ENCODE peak calls at places on chromosomes 4 and X, in seven cellular contexts. B is mucosa of descending colon, A is OCI-LY7, W is BJ, Z is astrocyte of the spinal cord, E is psoas muscle, S is upper lobe of left lung. O is an unnamed sample.

GRCh38 chrX:110208092-110208491 is 109.8 kb downstream of the AMMECR1 start:
- DNase-seq in B (no peak), A (no peak), W (no peak), Z (no peak), E (no peak), S (no peak), O (no peak)

GRCh38 chr4:142354794-142355416 is 491.2 kb downstream of the INPP4B start:
- DNase-seq in B (no peak), A (no peak), W (no peak), Z (no peak), E (no peak), S (no peak), O (no peak)

GRCh38 chr4:25128671-25129070 is 31.6 kb downstream of the SEPSECS start:
- DNase-seq in B (no peak), A (no peak), W (no peak), Z (no peak), E (no peak), S (no peak), O (no peak)

GRCh38 chrX:97705936-97706335 is 822.2 kb downstream of the RPA4 start:
- DNase-seq in B (no peak), A (no peak), W (peak; percentile 28), Z (no peak), E (no peak), S (no peak), O (no peak)

GRCh38 chrX:81377329-81377728 is 175.4 kb downstream of the SH3BGRL start:
- DNase-seq in B (no peak), A (peak; percentile 23), W (no peak), Z (peak; percentile 31), E (no peak), S (no peak), O (peak; percentile 13)

GRCh38 chr4:7533267-7533666 is 98.5 kb upstream of the PSAPL1 start:
- DNase-seq in B (no peak), A (no peak), W (no peak), Z (no peak), E (no peak), S (no peak), O (no peak)

GRCh38 chrX:78366576-78366975 is 39.2 kb upstream of the CYSLTR1 start:
- DNase-seq in B (no peak), A (no peak), W (no peak), Z (no peak), E (no peak), S (no peak), O (no peak)

GRCh38 chr4:55035892-55036291 is 89.5 kb downstream of the KDR start:
- DNase-seq in B (no peak), A (no peak), W (no peak), Z (no peak), E (no peak), S (no peak), O (no peak)

GRCh38 chrX:134622056-134622812 is 36.0 kb downstream of the PLAC1 start:
- DNase-seq in B (no peak), A (no peak), W (no peak), Z (peak; percentile 89), E (no peak), S (no peak), O (peak; percentile 33)

GRCh38 chr4:78020677-78021076 is 36.4 kb upstream of the FRAS1 start:
- DNase-seq in B (no peak), A (no peak), W (no peak), Z (no peak), E (no peak), S (no peak), O (no peak)

GRCh38 chrX:35726176-35726575 is 72.0 kb upstream of the MAGEB16 start:
- DNase-seq in B (no peak), A (peak; percentile 10), W (no peak), Z (peak; percentile 13), E (no peak), S (no peak), O (no peak)

GRCh38 chr4:77002321-77002720 is 52.8 kb downstream of the SEPTIN11 start:
- DNase-seq in B (no peak), A (no peak), W (no peak), Z (peak; percentile 71), E (no peak), S (no peak), O (no peak)

GRCh38 chr4:159142254-159142653 is 39.4 kb downstream of the RAPGEF2 start:
- DNase-seq in B (no peak), A (no peak), W (no peak), Z (peak; percentile 33), E (no peak), S (no peak), O (no peak)

GRCh38 chr4:128228778-128229457 is 58.7 kb downstream of the PGRMC2 start:
- DNase-seq in B (no peak), A (no peak), W (no peak), Z (peak; percentile 59), E (no peak), S (no peak), O (no peak)

GRCh38 chrX:153968255-153968654 is 3.4 kb downstream of the HCFC1 start:
- DNase-seq in B (no peak), A (no peak), W (no peak), Z (no peak), E (peak; percentile 48), S (no peak), O (no peak)

GRCh38 chrX:153969125-153969903 is 2.3 kb downstream of the HCFC1 start:
- DNase-seq in B (no peak), A (peak; percentile 21), W (no peak), Z (no peak), E (no peak), S (no peak), O (no peak)

GRCh38 chrX:153969904-153970397 is 1.7 kb downstream of the HCFC1 start:
- DNase-seq in B (no peak), A (peak; percentile 41), W (no peak), Z (peak; percentile 46), E (peak; percentile 72), S (no peak), O (no peak)

GRCh38 chrX:153967536-153968214 is 3.9 kb downstream of the HCFC1 start:
- DNase-seq in B (no peak), A (no peak), W (no peak), Z (no peak), E (no peak), S (peak; percentile 48), O (no peak)

GRCh38 chrX:153968754-153969124 is 2.9 kb downstream of the HCFC1 start:
- DNase-seq in B (no peak), A (peak; percentile 82), W (no peak), Z (peak; percentile 16), E (peak; percentile 75), S (peak; percentile 19), O (no peak)
- TF ChIP-seq CTCF in B (no peak), A (peak; percentile 59), W (peak; percentile 11), Z (no peak), E (no peak), S (no peak), O (peak; percentile 20)

GRCh38 chrX:72131317-72132294 is at the start of gene RTL5:
- DNase-seq in B (peak; percentile 68), A (no peak), W (peak; percentile 60), Z (peak; percentile 85), E (peak; percentile 91), S (peak; percentile 92), O (peak; percentile 59)

GRCh38 chrX:72129661-72130060 is 2.1 kb downstream of the RTL5 start:
- DNase-seq in B (no peak), A (no peak), W (no peak), Z (no peak), E (no peak), S (no peak), O (no peak)

GRCh38 chrX:72132456-72132855 is 741 bp upstream of the RTL5 start:
- DNase-seq in B (no peak), A (no peak), W (no peak), Z (no peak), E (no peak), S (no peak), O (no peak)

GRCh38 chrX:72130156-72130761 is 1.5 kb downstream of the RTL5 start:
- DNase-seq in B (no peak), A (no peak), W (no peak), Z (no peak), E (no peak), S (no peak), O (no peak)

DNA sequence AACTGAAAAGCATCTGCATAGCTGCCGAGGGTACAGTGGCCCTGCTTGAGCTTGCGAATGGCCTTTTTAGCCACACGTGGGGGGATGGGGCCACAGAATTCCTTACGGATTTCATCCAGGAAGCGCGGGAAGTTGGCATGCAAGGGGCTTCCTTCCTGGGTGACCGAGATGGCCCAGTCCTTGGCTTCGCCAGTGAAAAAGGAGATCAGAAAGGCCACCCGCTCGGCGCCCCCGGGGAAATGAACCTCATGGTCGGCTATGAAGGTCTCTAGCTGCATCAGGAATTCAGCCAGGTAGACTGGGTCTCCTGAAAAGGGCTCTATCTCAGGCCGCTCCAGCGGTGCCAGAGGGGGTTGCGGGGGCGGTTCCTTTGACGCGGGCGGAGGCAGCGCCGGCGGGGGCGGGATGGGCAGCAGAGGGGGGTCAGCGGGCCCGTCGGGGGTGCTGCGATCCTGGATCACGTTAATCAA is 918 bp downstream of the RTL5 start:
- DNase-seq in B (no peak), A (no peak), W (no peak), Z (no peak), E (no peak), S (no peak), O (no peak)
- TF ChIP-seq CTCF in B (no peak), A (no peak), W (no peak), Z (no peak), E (no peak), S (no peak), O (no peak)

GRCh38 chr4:67035501-67035900 is 509.8 kb downstream of the CENPC start:
- DNase-seq in B (no peak), A (no peak), W (no peak), Z (peak; percentile 89), E (no peak), S (no peak), O (no peak)

GRCh38 chr4:67036791-67037190 is 508.5 kb downstream of the CENPC start:
- DNase-seq in B (no peak), A (no peak), W (no peak), Z (no peak), E (no peak), S (no peak), O (no peak)

GRCh38 chr4:67037489-67037888 is 507.8 kb downstream of the CENPC start:
- DNase-seq in B (no peak), A (no peak), W (no peak), Z (no peak), E (no peak), S (no peak), O (no peak)

GRCh38 chr4:67040315-67040714 is 505.0 kb downstream of the CENPC start:
- DNase-seq in B (no peak), A (no peak), W (no peak), Z (no peak), E (no peak), S (no peak), O (no peak)

GRCh38 chr4:67035986-67036385 is 509.3 kb downstream of the CENPC start:
- DNase-seq in B (peak; percentile 12), A (no peak), W (no peak), Z (peak; percentile 50), E (no peak), S (no peak), O (no peak)
- TF ChIP-seq CTCF in B (no peak), A (no peak), W (no peak), Z (no peak), E (no peak), S (no peak), O (no peak)

DNA sequence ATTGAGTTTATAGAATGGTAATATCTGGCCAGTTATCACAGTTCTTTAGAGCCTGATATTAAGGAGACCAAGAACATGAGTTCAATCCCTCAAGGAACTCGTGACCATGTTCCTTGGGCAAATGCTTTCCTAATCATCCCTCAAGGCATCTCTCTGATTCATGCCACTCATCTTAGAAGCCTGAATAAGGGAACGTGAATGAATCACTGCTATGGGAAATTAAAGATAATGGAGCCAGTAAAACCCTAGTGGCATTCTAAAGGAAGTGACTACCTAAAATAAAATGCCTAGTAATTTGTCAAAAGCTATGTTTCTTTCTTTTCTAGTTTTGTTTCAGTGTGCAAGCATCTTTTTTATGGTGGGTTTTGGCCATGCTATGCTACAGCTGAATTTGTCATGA is 1161.3 kb downstream of the C4orf33 start:
- DNase-seq in B (no peak), A (no peak), W (peak; percentile 58), Z (peak; percentile 83), E (no peak), S (no peak), O (no peak)
- TF ChIP-seq CTCF in B (no peak), A (no peak), W (no peak), Z (no peak), E (no peak), S (no peak), O (no peak)